ENCODE peak calls at places on chromosome 13, in four cellular contexts. M is A549; E is GM13976; S is CD8-positive, alpha-beta T cell. O is an unnamed sample.
A peak's percentile ranks its signal among the peaks of the same experiment; 100 is the strongest.

GRCh38 chr13:24540236-24541126 is 27.9 kb upstream of the PARP4 start:
- DNase-seq in M (peak; percentile 10), E (peak; percentile 44), S (no peak), O (no peak)

GRCh38 chr13:89943139-89943538 is 1404.3 kb upstream of the MIR17HG start:
- DNase-seq in M (no peak), S (no peak), E (no peak), O (no peak)

GRCh38 chr13:33611016-33611805 is 206.7 kb upstream of the RFC3 start:
- DNase-seq in S (no peak), M (no peak), E (no peak), O (no peak)

GRCh38 chr13:113643593-113643992 is 14.4 kb downstream of the ATP4B start:
- DNase-seq in S (no peak), E (no peak), M (no peak), O (no peak)

GRCh38 chr13:96984061-96984508 is 10.2 kb downstream of the OXGR1 start:
- DNase-seq in M (no peak), S (no peak), E (peak; percentile 49), O (peak; percentile 52)

GRCh38 chr13:113147206-113147605 is 11.2 kb upstream of the PROZ start:
- DNase-seq in M (no peak), E (no peak), S (no peak), O (no peak)

GRCh38 chr13:110329798-110330461 is 22.8 kb downstream of the COL4A2 start:
- DNase-seq in S (no peak), E (no peak), M (no peak), O (no peak)

GRCh38 chr13:112711528-112712265 is 21.9 kb downstream of the ATP11A start:
- DNase-seq in M (peak; percentile 87), S (no peak), E (peak; percentile 76), O (peak; percentile 66)

GRCh38 chr13:98576963-98577822 is at the start of gene STK24:
- DNase-seq in M (no peak), E (peak; percentile 92), S (no peak), O (peak; percentile 96)
- TF ChIP-seq CTCF in M (no peak), E (peak; percentile 43), S (no peak), O (peak; percentile 13)

DNA sequence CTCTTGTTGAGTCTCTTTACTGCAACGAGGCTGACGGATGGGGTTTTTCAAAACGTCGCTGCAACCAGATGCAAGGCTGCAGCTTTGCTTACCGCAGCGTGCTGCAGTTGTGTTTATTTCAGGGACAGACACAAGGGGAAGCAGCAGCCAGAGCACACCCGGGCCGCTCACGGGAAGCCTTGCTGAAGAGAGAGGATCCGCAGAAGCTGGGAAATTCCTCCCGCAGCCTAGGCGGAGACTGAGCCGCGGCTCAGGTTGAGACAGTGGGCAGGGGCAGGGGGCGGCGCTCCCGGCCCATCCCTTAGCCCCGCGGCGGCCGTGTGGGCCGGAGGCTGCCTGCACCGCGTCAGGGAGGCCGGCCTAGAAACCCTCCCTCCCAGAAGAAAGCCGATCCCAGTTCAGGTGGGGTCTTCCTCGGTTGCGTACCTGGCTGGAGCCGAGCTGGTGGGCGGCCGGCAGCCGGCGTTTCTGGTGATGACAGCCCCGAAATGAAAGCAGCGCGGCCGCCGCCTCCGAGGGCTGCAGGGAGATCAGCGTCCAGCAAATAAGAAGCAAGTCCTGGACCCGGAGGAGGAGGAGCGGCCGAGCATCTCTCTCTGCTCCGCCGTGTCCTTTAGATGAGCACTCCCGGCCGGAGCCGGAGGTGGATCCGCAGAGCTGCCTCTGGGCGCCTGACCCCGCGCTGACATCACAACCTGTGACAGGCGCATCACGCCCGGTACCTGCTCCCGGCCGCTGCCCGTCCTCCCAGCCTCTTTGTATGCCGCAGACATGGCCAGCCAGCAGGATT is at the start of gene FRY:
- DNase-seq in S (peak; percentile 3), E (peak; percentile 81), M (peak; percentile 32), O (peak; percentile 77)
- TF ChIP-seq CTCF in S (no peak), E (no peak), M (no peak), O (no peak)

DNA sequence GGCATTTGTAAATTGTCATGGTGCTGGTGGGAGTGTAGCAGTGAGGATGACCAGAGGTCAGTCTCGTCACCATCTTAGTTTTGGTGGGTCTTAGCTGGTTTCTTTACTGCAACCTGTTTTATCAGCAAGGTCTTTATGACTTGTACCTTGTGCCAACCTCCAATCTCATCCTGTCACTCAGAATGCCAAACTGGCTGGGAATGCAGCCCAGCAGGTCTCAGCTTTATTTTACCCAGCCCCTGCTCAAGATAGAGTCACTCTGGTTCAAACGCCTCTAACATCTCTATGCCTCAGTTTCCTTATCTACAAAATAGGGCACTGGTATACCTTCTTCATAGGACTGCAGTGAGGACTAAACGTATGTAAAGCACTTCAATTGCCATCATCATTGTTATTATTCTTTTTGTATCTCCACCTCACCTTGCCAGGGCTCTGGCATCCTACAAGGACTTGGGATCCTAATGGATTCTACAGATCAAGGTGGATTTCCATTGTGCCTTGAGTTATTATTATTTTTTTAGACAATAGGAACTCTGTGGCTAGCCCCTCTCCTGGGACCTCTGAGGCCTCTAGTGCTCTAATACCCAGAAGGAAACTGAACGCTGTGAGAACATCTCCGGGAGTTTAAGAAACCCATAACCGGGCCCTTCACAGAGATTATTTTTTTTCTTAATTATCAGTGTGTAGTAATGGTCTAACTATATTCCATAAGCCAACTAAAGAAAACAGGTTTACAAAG is 69.0 kb upstream of the RGCC start:
- DNase-seq in M (no peak), S (no peak), E (no peak), O (no peak)
- TF ChIP-seq CTCF in M (no peak), S (no peak), E (no peak), O (no peak)

DNA sequence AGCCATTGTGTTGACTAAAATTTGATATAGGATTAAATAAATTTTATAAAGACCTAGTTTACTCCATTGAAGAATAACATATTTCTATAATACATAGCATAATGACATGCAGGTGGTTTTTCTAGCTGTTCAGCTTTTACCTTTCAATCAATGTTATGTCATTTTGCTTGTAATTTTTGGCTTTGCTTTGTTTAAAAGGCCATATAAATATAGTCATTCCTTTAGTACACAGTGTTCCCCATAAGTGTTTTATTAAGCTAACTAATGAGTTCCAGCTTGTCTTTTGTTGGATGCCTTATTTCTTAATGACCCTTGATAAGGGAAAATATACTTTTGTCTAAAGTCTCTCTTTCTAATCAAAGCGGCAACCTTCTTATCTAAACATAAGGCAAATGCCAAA is 906.3 kb upstream of the GPC6 start:
- DNase-seq in E (no peak), M (no peak), S (no peak), O (no peak)
- TF ChIP-seq CTCF in E (no peak), M (no peak), S (no peak), O (no peak)

GRCh38 chr13:83780201-83780600 is 102.1 kb downstream of the SLITRK1 start:
- DNase-seq in E (no peak), M (no peak), S (no peak), O (peak; percentile 2)
- TF ChIP-seq CTCF in E (no peak), M (no peak), S (no peak), O (no peak)

GRCh38 chr13:65882810-65883209 is 1347.3 kb downstream of the PCDH9 start:
- DNase-seq in M (no peak), E (no peak), S (no peak), O (no peak)
- TF ChIP-seq CTCF in M (no peak), E (no peak), S (no peak), O (no peak)